ENCODE peak calls at places on chromosome 17, in seven cellular contexts. F is left colon; M is stimulated activated naive CD8-positive, alpha-beta T cell treated with anti-CD3 and anti-CD28 coated beads, Interleukin-15, Interleukin-2, amounts not matched to agents 100 U/mL and 50 U/mL, for 24 hours; C is GM04504; W is effector memory CD4-positive, alpha-beta T cell; O is Daoy; V is AG08396. Z is an unnamed sample.
A peak's percentile ranks its signal among the peaks of the same experiment; 100 is the strongest.

GRCh38 chr17:39626171-39626670 is 531 bp upstream of the PPP1R1B start:
- DNase-seq in F (peak; percentile 38), M (no peak), C (no peak), W (no peak), O (no peak), V (no peak), Z (no peak)

GRCh38 chr17:69358688-69359596 is 32.0 kb upstream of the ABCA5 start:
- DNase-seq in F (no peak), M (no peak), C (no peak), W (no peak), O (no peak), V (no peak), Z (no peak)

GRCh38 chr17:17216236-17216635 is 10.1 kb upstream of the PLD6 start:
- DNase-seq in F (no peak), M (no peak), C (no peak), W (no peak), O (no peak), V (no peak), Z (no peak)

GRCh38 chr17:57158296-57158695 is 73.2 kb downstream of the AKAP1 start:
- DNase-seq in F (no peak), M (no peak), C (no peak), W (no peak), O (peak; percentile 21), V (no peak), Z (peak; percentile 22)

GRCh38 chr17:66930933-66931332 is 33.6 kb upstream of the CACNG4 start:
- DNase-seq in F (no peak), M (no peak), C (no peak), W (no peak), O (no peak), V (no peak), Z (no peak)

GRCh38 chr17:65417406-65418221 is 143.8 kb downstream of the AXIN2 start:
- DNase-seq in F (no peak), M (no peak), C (peak; percentile 35), W (no peak), O (no peak), V (no peak), Z (peak; percentile 53)

GRCh38 chr17:41176744-41177387 is 1.2 kb downstream of the KRTAP4-2 start:
- DNase-seq in F (no peak), M (no peak), C (no peak), W (no peak), O (no peak), V (no peak), Z (no peak)

GRCh38 chr17:29571883-29572681 is 3.6 kb downstream of the TP53I13 start:
- DNase-seq in F (peak; percentile 17), M (no peak), C (no peak), W (no peak), O (no peak), V (no peak), Z (no peak)

GRCh38 chr17:61487161-61487654 is 35.0 kb downstream of the TBX4 start:
- DNase-seq in F (no peak), M (no peak), C (no peak), W (no peak), O (no peak), V (no peak), Z (no peak)

GRCh38 chr17:75152971-75153853 is 1.1 kb downstream of the JPT1 start:
- DNase-seq in F (peak; percentile 72), M (peak; percentile 36), C (no peak), W (no peak), O (peak; percentile 57), V (peak; percentile 41), Z (peak; percentile 65)

GRCh38 chr17:34581446-34582184 is 2.2 kb downstream of the TMEM132E start:
- DNase-seq in F (no peak), M (no peak), C (no peak), W (no peak), O (peak; percentile 20), V (no peak), Z (no peak)

GRCh38 chr17:19744492-19744891 is 3.6 kb downstream of the ALDH3A1 start:
- DNase-seq in F (peak; percentile 50), M (peak; percentile 43), C (no peak), W (no peak), O (no peak), V (no peak), Z (no peak)

GRCh38 chr17:36544049-36544319 is 735 bp upstream of the GGNBP2 start:
- DNase-seq in F (peak; percentile 67), M (peak; percentile 32), C (peak; percentile 22), W (no peak), O (peak; percentile 26), V (peak; percentile 46), Z (no peak)

GRCh38 chr17:34616148-34616547 is 36.8 kb downstream of the TMEM132E start:
- DNase-seq in F (no peak), M (no peak), C (no peak), W (no peak), O (peak; percentile 28), V (no peak), Z (no peak)

GRCh38 chr17:4407216-4407615 is 26.5 kb upstream of the SPNS3 start:
- DNase-seq in F (no peak), M (no peak), C (no peak), W (no peak), O (no peak), V (no peak), Z (peak; percentile 29)

GRCh38 chr17:78494961-78495330 is 82.2 kb downstream of the DNAH17 start:
- DNase-seq in F (no peak), M (no peak), C (no peak), W (no peak), O (no peak), V (no peak), Z (no peak)

GRCh38 chr17:51200846-51201245 is 34.6 kb downstream of the NME2 start:
- DNase-seq in F (no peak), M (no peak), C (no peak), W (no peak), O (no peak), V (no peak), Z (no peak)

GRCh38 chr17:45132569-45133463 is 501 bp upstream of the PLCD3 start:
- DNase-seq in F (peak; percentile 89), M (peak; percentile 80), C (peak; percentile 44), W (peak; percentile 62), O (peak; percentile 88), V (peak; percentile 94), Z (peak; percentile 89)

GRCh38 chr17:82858376-82859126 is 18.7 kb upstream of the ZNF750 start:
- DNase-seq in F (no peak), M (peak; percentile 35), C (no peak), W (peak; percentile 39), O (no peak), V (no peak), Z (no peak)

GRCh38 chr17:40295471-40296457 is 8.1 kb downstream of the CDC6 start:
- DNase-seq in F (no peak), M (no peak), C (no peak), W (no peak), O (no peak), V (no peak), Z (no peak)